ENCODE peak calls at places on chromosomes 3 and 15, in seven cellular contexts. O, S, Y, V, L, Q and F are unnamed samples.

GRCh38 chr15:87207945-87208580 is 1048.5 kb downstream of the NTRK3 start:
- DNase-seq in L (no peak), S (peak; percentile 79), Q (no peak), V (no peak), O (no peak), Y (peak; percentile 31), F (no peak)

GRCh38 chr3:177111541-177111949 is 85.7 kb downstream of the TBL1XR1 start:
- DNase-seq in S (no peak), Q (no peak), Y (no peak), L (no peak), V (no peak), O (no peak), F (peak; percentile 33)

GRCh38 chr3:33855884-33856546 is 57.6 kb downstream of the PDCD6IP start:
- DNase-seq in L (no peak), Y (peak; percentile 48), Q (no peak), S (no peak), O (no peak), V (peak; percentile 84), F (no peak)

GRCh38 chr15:69793783-69794451 is 303.8 kb downstream of the TLE3 start:
- DNase-seq in Q (no peak), V (no peak), O (no peak), L (no peak), Y (no peak), S (no peak), F (no peak)

GRCh38 chr3:10169000-10169496 is 4.3 kb downstream of the IRAK2 start:
- DNase-seq in S (no peak), V (no peak), L (no peak), Y (no peak), Q (no peak), O (no peak), F (no peak)

GRCh38 chr3:12444582-12445468 is 39.5 kb upstream of the TSEN2 start:
- DNase-seq in Y (no peak), Q (peak; percentile 90), L (no peak), V (no peak), S (peak; percentile 65), O (peak; percentile 37), F (no peak)

GRCh38 chr15:53833134-53833624 is 73.7 kb upstream of the WDR72 start:
- DNase-seq in V (no peak), Y (no peak), Q (no peak), S (peak; percentile 23), L (no peak), O (no peak), F (no peak)

GRCh38 chr3:125375950-125376679 is 990 bp upstream of the ZNF148 start:
- DNase-seq in Y (no peak), L (no peak), V (no peak), Q (no peak), O (no peak), S (no peak), F (no peak)

GRCh38 chr15:29268706-29269484 is 727 bp downstream of the NSMCE3 start:
- DNase-seq in Q (no peak), Y (peak; percentile 34), V (peak; percentile 6), L (peak; percentile 68), S (peak; percentile 36), O (peak; percentile 31), F (peak; percentile 45)

GRCh38 chr3:45605569-45605968 is 11.0 kb downstream of the LIMD1 start:
- DNase-seq in V (no peak), L (no peak), Q (no peak), S (no peak), O (no peak), Y (no peak), F (no peak)

GRCh38 chr3:112778298-112779008 is 68.2 kb downstream of the CD200R1L start:
- DNase-seq in S (peak; percentile 82), Q (no peak), O (no peak), V (no peak), Y (peak; percentile 87), L (no peak), F (no peak)

GRCh38 chr15:73540161-73540560 is 93.0 kb downstream of the NPTN start:
- DNase-seq in Q (no peak), S (no peak), V (no peak), O (no peak), L (no peak), Y (peak; percentile 23), F (no peak)

GRCh38 chr15:43134157-43134637 is 811 bp downstream of the TMEM62 start:
- DNase-seq in Q (no peak), S (no peak), L (no peak), V (peak; percentile 7), Y (no peak), O (no peak), F (peak; percentile 47)

GRCh38 chr15:51103330-51103729 is 8.6 kb upstream of the TNFAIP8L3 start:
- DNase-seq in O (no peak), L (no peak), Y (peak; percentile 75), V (peak; percentile 31), Q (no peak), S (peak; percentile 68), F (no peak)

GRCh38 chr3:153232737-153233330 is 70.8 kb downstream of the RAP2B start:
- DNase-seq in O (no peak), L (no peak), Q (no peak), V (peak; percentile 54), Y (peak; percentile 72), S (peak; percentile 90), F (no peak)

GRCh38 chr3:196388946-196389345 is 43.3 kb downstream of the UBXN7 start:
- DNase-seq in L (no peak), S (peak; percentile 55), O (no peak), Y (peak; percentile 22), V (peak; percentile 61), Q (no peak), F (peak; percentile 3)

GRCh38 chr3:160643994-160644393 is 33.0 kb upstream of the ARL14 start:
- DNase-seq in Q (no peak), L (no peak), V (peak; percentile 14), O (no peak), S (peak; percentile 9), Y (no peak), F (no peak)
- TF ChIP-seq CTCF in Q (no peak), L (no peak), V (no peak), O (no peak), S (peak; percentile 28), Y (peak; percentile 27), F (no peak)

DNA sequence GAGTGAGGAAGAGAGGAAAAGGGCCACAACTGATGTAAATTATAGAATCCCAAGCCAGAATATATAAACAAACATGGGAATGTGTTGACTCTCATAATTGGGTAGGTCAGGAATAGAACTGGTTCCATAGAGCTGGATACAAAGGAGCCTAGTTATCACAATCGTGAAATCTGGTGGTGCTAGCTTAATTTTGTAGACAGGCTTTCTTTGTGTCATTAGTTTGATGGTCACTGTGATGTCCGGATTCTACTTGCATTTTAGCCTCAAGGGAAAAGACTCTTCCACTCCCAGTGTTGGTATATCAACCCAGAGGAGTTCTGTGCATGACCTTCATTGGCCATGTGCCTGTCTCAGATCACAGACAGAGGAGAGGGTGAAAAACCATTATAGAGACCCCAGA is 81.8 kb downstream of the NLGN1 start:
- DNase-seq in Q (no peak), L (no peak), Y (no peak), S (no peak), V (no peak), O (no peak), F (no peak)
- TF ChIP-seq CTCF in Q (no peak), L (no peak), Y (no peak), S (no peak), V (no peak), O (no peak), F (no peak)

GRCh38 chr15:80371924-80372323 is 32.3 kb upstream of the ARNT2 start:
- DNase-seq in O (no peak), Y (no peak), L (no peak), S (no peak), V (no peak), Q (no peak), F (no peak)

GRCh38 chr15:80367661-80368060 is 36.5 kb upstream of the ARNT2 start:
- DNase-seq in V (no peak), S (peak; percentile 8), O (no peak), L (no peak), Q (no peak), Y (no peak), F (no peak)

GRCh38 chr15:80367094-80367493 is 37.1 kb upstream of the ARNT2 start:
- DNase-seq in Y (peak; percentile 6), L (no peak), O (peak; percentile 58), Q (no peak), V (no peak), S (no peak), F (no peak)
- TF ChIP-seq CTCF in Y (peak; percentile 22), L (no peak), O (peak; percentile 41), Q (no peak), V (no peak), S (no peak), F (peak; percentile 20)

DNA sequence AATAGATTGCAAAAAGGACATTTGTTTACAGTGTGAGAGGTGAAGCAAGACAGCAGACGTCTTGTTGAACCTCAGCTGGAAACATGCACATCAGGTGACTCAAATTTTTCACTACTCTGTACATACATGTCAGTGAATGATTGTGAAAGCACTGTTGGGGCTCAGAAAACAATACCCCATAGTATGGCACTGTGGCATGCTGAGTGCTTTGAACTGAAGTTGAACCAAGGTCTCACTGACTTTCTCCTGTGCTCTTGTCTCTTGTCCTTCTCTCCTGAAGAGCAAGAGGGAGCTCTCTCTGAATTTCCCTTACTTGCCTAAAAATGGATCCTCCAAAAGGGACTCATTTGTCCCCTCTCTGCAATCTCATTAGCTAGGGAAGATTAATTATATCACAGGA is 24.5 kb upstream of the NEDD4 start:
- DNase-seq in V (no peak), L (no peak), Y (peak; percentile 6), Q (no peak), S (no peak), O (no peak), F (no peak)
- TF ChIP-seq CTCF in V (no peak), L (no peak), Y (peak; percentile 30), Q (no peak), S (peak; percentile 16), O (no peak), F (no peak)